ENCODE peak calls at places on chromosomes 3 and 15, in nine cellular contexts. X, F, K, Z, C, S, D, M and U are unnamed samples.
A peak's percentile ranks its signal among the peaks of the same experiment; 100 is the strongest.

GRCh38 chr3:155664922-155665695 is 79.8 kb downstream of the PLCH1 start:
- DNase-seq in S (peak; percentile 65), K (no peak), M (peak; percentile 94), X (peak; percentile 71), Z (no peak), D (no peak), F (no peak), C (no peak), U (no peak)

GRCh38 chr15:38683382-38684242 is 119.0 kb upstream of the RASGRP1 start:
- DNase-seq in S (peak; percentile 47), F (peak; percentile 55), D (peak; percentile 75), C (peak; percentile 30), X (no peak), Z (peak; percentile 85), M (peak; percentile 73), K (peak; percentile 67), U (no peak)

GRCh38 chr3:13348671-13349396 is 71.3 kb downstream of the NUP210 start:
- DNase-seq in Z (no peak), M (peak; percentile 48), D (no peak), F (peak; percentile 61), S (no peak), K (no peak), C (no peak), X (no peak), U (no peak)

GRCh38 chr3:106345353-106346027 is 476.7 kb upstream of the CBLB start:
- DNase-seq in X (peak; percentile 85), C (no peak), F (peak; percentile 33), M (peak; percentile 97), D (no peak), S (no peak), K (no peak), Z (no peak), U (no peak)

GRCh38 chr15:51796777-51797474 is 32.5 kb upstream of the TMOD3 start:
- DNase-seq in X (no peak), Z (no peak), M (peak; percentile 45), C (no peak), F (no peak), K (no peak), D (no peak), S (no peak), U (no peak)

GRCh38 chr15:73991260-73991659 is 835 bp downstream of the STOML1 start:
- DNase-seq in K (no peak), D (peak; percentile 58), F (no peak), M (no peak), C (no peak), Z (no peak), X (no peak), S (peak; percentile 90), U (no peak)

GRCh38 chr3:12350151-12350813 is 61.4 kb downstream of the PPARG start:
- DNase-seq in M (peak; percentile 89), Z (no peak), X (no peak), C (no peak), S (no peak), D (peak; percentile 96), F (no peak), K (no peak), U (no peak)

GRCh38 chr3:23948761-23949160 is 3.7 kb downstream of the NR1D2 start:
- DNase-seq in M (peak; percentile 44), D (no peak), K (no peak), X (no peak), S (no peak), Z (no peak), C (no peak), F (no peak), U (no peak)

GRCh38 chr15:70269991-70270751 is 172.5 kb upstream of the TLE3 start:
- DNase-seq in C (no peak), F (no peak), D (peak; percentile 92), K (no peak), Z (no peak), S (peak; percentile 57), M (peak; percentile 53), X (no peak), U (no peak)

GRCh38 chr15:73021139-73021621 is 31.1 kb upstream of the NEO1 start:
- DNase-seq in K (no peak), Z (no peak), F (peak; percentile 47), X (no peak), M (no peak), C (no peak), D (no peak), S (no peak), U (no peak)

GRCh38 chr15:79004336-79004735 is 59.5 kb upstream of the CTSH start:
- DNase-seq in M (peak; percentile 77), Z (peak; percentile 42), D (peak; percentile 77), C (peak; percentile 77), S (no peak), F (peak; percentile 46), K (no peak), X (no peak), U (peak; percentile 49)

GRCh38 chr15:57306305-57306943 is 69.9 kb upstream of the CGNL1 start:
- DNase-seq in K (peak; percentile 92), X (no peak), S (peak; percentile 95), C (peak; percentile 91), F (peak; percentile 97), Z (peak; percentile 89), M (peak; percentile 64), D (peak; percentile 83), U (peak; percentile 70)

GRCh38 chr3:168284728-168285127 is 189.0 kb upstream of the GOLIM4 start:
- DNase-seq in K (no peak), X (no peak), C (no peak), Z (no peak), D (no peak), S (no peak), F (no peak), M (no peak), U (no peak)

GRCh38 chr3:72313308-72313707 is 528.4 kb upstream of the PROK2 start:
- DNase-seq in D (no peak), K (no peak), X (no peak), M (no peak), S (no peak), Z (no peak), C (no peak), F (no peak), U (no peak)

GRCh38 chr15:81506071-81506470 is 132.1 kb upstream of the TMC3 start:
- DNase-seq in D (no peak), X (no peak), K (no peak), F (no peak), Z (no peak), S (no peak), C (no peak), M (no peak), U (no peak)

GRCh38 chr15:34436956-34437442 is 609 bp downstream of the GOLGA8A start:
- DNase-seq in X (no peak), M (peak; percentile 17), C (peak; percentile 79), S (peak; percentile 67), F (peak; percentile 73), Z (peak; percentile 63), D (peak; percentile 66), K (peak; percentile 38), U (peak; percentile 32)

GRCh38 chr3:129608087-129608935 is 1.8 kb upstream of the PLXND1 start:
- DNase-seq in S (peak; percentile 36), K (no peak), C (no peak), F (no peak), D (peak; percentile 60), Z (no peak), M (peak; percentile 78), X (no peak), U (no peak)

GRCh38 chr3:139444446-139444845 is 31.9 kb downstream of the RBP2 start:
- DNase-seq in K (no peak), C (no peak), X (no peak), F (no peak), S (no peak), D (no peak), Z (no peak), M (no peak), U (no peak)

GRCh38 chr3:195079636-195080035 is 191.3 kb downstream of the XXYLT1 start:
- DNase-seq in F (no peak), X (no peak), S (peak; percentile 15), K (no peak), Z (no peak), D (no peak), C (no peak), M (no peak), U (no peak)

GRCh38 chr3:171788546-171789351 is 21.5 kb downstream of the PLD1 start:
- DNase-seq in D (peak; percentile 95), M (peak; percentile 91), C (no peak), K (no peak), S (no peak), X (peak; percentile 93), F (no peak), Z (no peak), U (no peak)

GRCh38 chr15:97683816-97684215 is 276.7 kb upstream of the ARRDC4 start:
- DNase-seq in C (no peak), X (no peak), D (no peak), M (no peak), F (no peak), S (no peak), K (no peak), Z (no peak), U (no peak)

GRCh38 chr15:73927476-73928240 is 1.4 kb downstream of the LOXL1 start:
- DNase-seq in F (peak; percentile 88), M (peak; percentile 59), C (peak; percentile 80), S (peak; percentile 81), X (no peak), D (peak; percentile 54), K (peak; percentile 66), Z (peak; percentile 84), U (peak; percentile 32)

GRCh38 chr15:92664178-92664900 is 8.8 kb upstream of the FAM174B start:
- DNase-seq in F (no peak), M (no peak), S (no peak), K (no peak), D (no peak), Z (no peak), C (no peak), X (no peak), U (no peak)